ENCODE peak calls at places on chromosomes 1 and 21, in seven cellular contexts. M is endothelial cell; G is epithelial cell of esophagus; I is CD4-positive, alpha-beta T cell; L is brain microvascular endothelial cell; X is natural killer cell; E is BJ. W is an unnamed sample.

GRCh38 chr1:160474392-160475242 is 48.4 kb downstream of the SLAMF6 start:
- DNase-seq in M (no peak), E (no peak), X (no peak), G (no peak), I (no peak), L (no peak), W (no peak)

GRCh38 chr1:101239095-101240040 is 2.5 kb downstream of the S1PR1 start:
- DNase-seq in E (no peak), I (peak), M (no peak), X (peak), L (no peak), G (no peak), W (no peak)

GRCh38 chr1:241630899-241631298 is 9.3 kb downstream of the CHML start:
- DNase-seq in M (no peak), G (no peak), I (no peak), E (no peak), L (no peak), X (no peak), W (no peak)

GRCh38 chr1:198534540-198535413 is 5.7 kb downstream of the ATP6V1G3 start:
- DNase-seq in X (no peak), E (no peak), M (no peak), G (no peak), L (no peak), I (no peak), W (no peak)

GRCh38 chr1:115060501-115060900 is 28.8 kb downstream of the TSPAN2 start:
- DNase-seq in E (no peak), M (no peak), L (no peak), G (peak), I (no peak), X (no peak), W (no peak)

GRCh38 chr1:111204211-111204883 is 3.9 kb upstream of the DENND2D start:
- DNase-seq in I (peak), X (peak), G (peak), E (no peak), M (no peak), L (no peak), W (no peak)

GRCh38 chr1:12409676-12410075 is 179.8 kb downstream of the VPS13D start:
- DNase-seq in X (no peak), I (no peak), L (peak), E (no peak), G (no peak), M (no peak), W (no peak)

GRCh38 chr21:45455321-45456013 is 50.5 kb downstream of the COL18A1 start:
- DNase-seq in E (no peak), G (peak), L (no peak), M (no peak), I (no peak), X (no peak), W (no peak)

GRCh38 chr1:27632387-27633297 is 2.3 kb downstream of the FGR start:
- DNase-seq in M (no peak), E (no peak), X (no peak), L (no peak), G (no peak), I (peak), W (no peak)

GRCh38 chr1:176602388-176603004 is 139.5 kb downstream of the PAPPA2 start:
- DNase-seq in I (no peak), X (no peak), L (no peak), M (no peak), E (no peak), G (no peak), W (no peak)

GRCh38 chr1:4944072-4944471 is 289.7 kb downstream of the AJAP1 start:
- DNase-seq in G (no peak), I (no peak), X (no peak), E (no peak), M (no peak), L (no peak), W (no peak)

GRCh38 chr1:2832506-2833453 is 31.3 kb upstream of the TTC34 start:
- DNase-seq in E (no peak), I (no peak), X (no peak), G (no peak), L (no peak), M (no peak), W (no peak)

GRCh38 chr1:107018445-107018844 is 38.0 kb upstream of the PRMT6 start:
- DNase-seq in I (no peak), G (no peak), E (no peak), X (no peak), M (no peak), L (no peak), W (no peak)
- TF ChIP-seq CTCF in I (no peak), G (no peak), E (no peak), X (no peak), M (no peak), L (no peak), W (no peak)

DNA sequence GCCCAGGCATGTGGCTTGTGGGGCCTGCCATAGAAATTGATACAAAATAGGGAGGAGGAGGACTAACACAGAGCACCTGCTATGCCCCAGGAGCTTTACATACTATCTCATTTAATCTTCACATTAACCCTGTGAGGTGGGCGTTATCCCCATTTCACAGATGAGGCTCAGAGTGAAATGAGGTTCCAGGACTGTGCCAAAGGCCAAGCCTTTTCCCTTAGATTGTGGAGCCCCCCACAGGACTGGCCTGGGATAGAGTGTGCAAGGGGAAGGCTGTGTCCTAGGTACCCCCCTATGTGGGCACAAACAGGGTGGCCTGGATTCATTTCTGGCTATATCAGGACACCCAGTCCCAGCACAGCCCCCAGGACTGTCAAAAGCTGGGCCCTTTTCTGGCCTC is 2.2 kb upstream of the DDOST start:
- DNase-seq in G (no peak), M (no peak), X (no peak), I (no peak), L (no peak), E (no peak), W (no peak)
- TF ChIP-seq CTCF in G (no peak), M (no peak), X (no peak), I (no peak), L (no peak), E (no peak), W (peak)

GRCh38 chr1:16969057-16969609 is 11.3 kb downstream of the MFAP2 start:
- DNase-seq in E (no peak), G (no peak), M (no peak), I (no peak), X (no peak), L (no peak), W (no peak)

GRCh38 chr1:16966282-16966681 is 14.1 kb downstream of the MFAP2 start:
- DNase-seq in G (no peak), X (no peak), I (no peak), M (no peak), E (no peak), L (no peak), W (no peak)

GRCh38 chr1:16968372-16968771 is 12.0 kb downstream of the MFAP2 start:
- DNase-seq in E (no peak), I (no peak), L (no peak), M (no peak), G (no peak), X (no peak), W (no peak)

GRCh38 chr1:16967095-16967567 is 13.3 kb downstream of the MFAP2 start:
- DNase-seq in G (no peak), L (peak), I (no peak), E (no peak), X (no peak), M (no peak), W (no peak)

GRCh38 chr1:16967962-16968361 is 12.5 kb downstream of the MFAP2 start:
- DNase-seq in M (no peak), I (no peak), X (no peak), G (no peak), L (no peak), E (no peak), W (no peak)
- TF ChIP-seq CTCF in M (no peak), I (no peak), X (no peak), G (no peak), L (no peak), E (no peak), W (no peak)

DNA sequence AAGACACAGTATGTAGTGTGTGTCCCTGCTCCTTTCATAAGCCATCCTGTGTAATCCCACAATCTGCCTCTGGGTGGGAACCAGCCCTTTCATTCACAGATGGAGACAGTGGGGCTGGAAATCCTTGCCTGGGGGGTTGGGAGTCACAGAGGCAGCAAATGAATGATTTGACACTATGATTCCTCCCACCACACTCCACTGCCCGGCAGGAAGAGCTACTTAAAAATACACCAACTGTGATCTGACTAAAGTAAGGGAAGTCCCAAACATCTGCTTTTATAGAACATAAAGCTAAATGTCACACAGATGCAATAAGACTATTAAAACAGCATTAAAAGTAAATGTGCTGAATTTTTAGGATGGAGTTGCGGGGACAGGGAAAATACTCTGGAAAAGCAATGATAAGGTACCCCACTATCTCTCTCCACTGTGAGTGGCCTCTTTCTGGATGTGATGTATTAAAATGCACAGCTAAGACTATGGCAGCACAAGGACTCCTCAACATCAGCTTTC is 4.3 kb downstream of the PARP1 start:
- DNase-seq in M (peak), L (peak), I (no peak), X (no peak), G (peak), E (no peak), W (peak)
- TF ChIP-seq CTCF in M (peak), L (peak), I (no peak), X (no peak), G (no peak), E (peak), W (peak)

GRCh38 chr21:44338971-44339910 is at the start of gene CFAP410:
- DNase-seq in I (peak), M (peak), E (peak), L (peak), G (peak), X (peak), W (peak)

GRCh38 chr21:44334637-44335030 is 4.6 kb downstream of the CFAP410 start:
- DNase-seq in E (no peak), X (no peak), M (no peak), G (no peak), I (no peak), L (no peak), W (no peak)

GRCh38 chr21:44335266-44336059 is 3.7 kb downstream of the CFAP410 start:
- DNase-seq in E (no peak), L (no peak), G (no peak), M (no peak), X (no peak), I (no peak), W (no peak)

GRCh38 chr21:44337428-44337827 is 1.8 kb downstream of the CFAP410 start:
- DNase-seq in E (no peak), L (no peak), M (no peak), X (no peak), I (no peak), G (no peak), W (no peak)

GRCh38 chr21:44337941-44338895 is 972 bp downstream of the CFAP410 start:
- DNase-seq in L (peak), X (peak), E (no peak), I (no peak), M (peak), G (peak), W (peak)
- TF ChIP-seq CTCF in L (peak), X (no peak), E (peak), I (no peak), M (no peak), G (peak), W (peak)

DNA sequence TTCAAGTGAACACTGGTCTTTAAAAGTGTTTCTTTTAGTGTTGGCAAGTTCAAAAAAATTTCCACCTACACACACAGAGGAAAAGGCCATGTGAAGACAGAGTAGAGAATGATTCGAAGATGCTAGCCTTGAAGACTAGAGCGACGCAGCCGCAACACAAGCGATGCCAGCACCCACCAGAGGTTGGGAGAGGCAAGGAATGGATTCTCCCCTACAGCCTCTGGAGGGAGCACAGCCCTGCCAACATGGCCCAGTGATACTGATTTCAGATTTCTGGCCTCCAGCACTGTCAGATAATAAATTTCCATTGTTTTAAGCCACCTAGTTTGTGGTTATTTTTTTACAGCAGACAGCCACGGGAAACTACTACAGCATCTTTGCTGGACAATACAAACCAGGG is 6.9 kb upstream of the ADAR start:
- DNase-seq in I (no peak), G (no peak), E (no peak), L (no peak), M (no peak), X (no peak), W (no peak)
- TF ChIP-seq CTCF in I (no peak), G (no peak), E (no peak), L (peak), M (no peak), X (no peak), W (no peak)

DNA sequence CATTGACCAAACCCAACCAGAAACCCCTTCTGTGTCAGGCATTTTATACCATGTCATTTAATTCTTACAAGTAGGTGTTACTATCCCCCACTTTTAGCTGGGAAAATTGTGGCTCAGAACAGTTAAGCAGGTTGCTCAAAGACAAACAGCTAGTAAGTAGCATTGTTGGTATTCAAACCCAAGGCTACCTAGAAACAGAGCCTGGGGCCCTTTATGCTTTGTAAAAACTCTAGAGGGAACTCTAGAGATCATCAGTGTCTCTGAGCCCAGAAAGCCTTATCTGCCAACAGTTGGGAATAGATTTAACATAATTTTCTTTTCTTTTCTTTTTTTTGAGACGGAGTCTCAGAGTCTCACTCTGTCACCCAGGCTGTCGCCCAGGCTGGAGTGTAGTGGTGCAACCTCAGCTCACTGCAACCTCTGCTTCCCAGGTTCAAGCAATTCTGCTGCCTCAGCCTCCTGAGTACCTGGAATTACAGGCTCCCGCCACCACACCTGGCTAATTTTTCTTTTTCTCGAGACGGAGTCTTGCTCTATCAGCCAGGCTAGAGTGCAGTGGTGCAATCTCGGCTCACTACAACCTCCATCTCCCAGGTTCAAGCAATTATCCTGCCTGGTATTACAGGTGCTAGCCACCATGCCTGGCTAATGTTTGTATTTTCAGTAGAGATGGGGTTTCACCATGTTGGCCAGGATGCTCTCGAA is 48.5 kb upstream of the OSBPL9 start:
- DNase-seq in I (no peak), X (no peak), L (no peak), E (no peak), M (no peak), G (no peak), W (peak)
- TF ChIP-seq CTCF in I (no peak), X (no peak), L (no peak), E (no peak), M (no peak), G (no peak), W (no peak)

GRCh38 chr1:162627662-162628296 is 4.5 kb upstream of the DDR2 start:
- DNase-seq in G (peak), I (no peak), L (peak), M (peak), E (no peak), X (no peak), W (peak)
- TF ChIP-seq CTCF in G (peak), I (peak), L (peak), M (peak), E (peak), X (peak), W (peak)

DNA sequence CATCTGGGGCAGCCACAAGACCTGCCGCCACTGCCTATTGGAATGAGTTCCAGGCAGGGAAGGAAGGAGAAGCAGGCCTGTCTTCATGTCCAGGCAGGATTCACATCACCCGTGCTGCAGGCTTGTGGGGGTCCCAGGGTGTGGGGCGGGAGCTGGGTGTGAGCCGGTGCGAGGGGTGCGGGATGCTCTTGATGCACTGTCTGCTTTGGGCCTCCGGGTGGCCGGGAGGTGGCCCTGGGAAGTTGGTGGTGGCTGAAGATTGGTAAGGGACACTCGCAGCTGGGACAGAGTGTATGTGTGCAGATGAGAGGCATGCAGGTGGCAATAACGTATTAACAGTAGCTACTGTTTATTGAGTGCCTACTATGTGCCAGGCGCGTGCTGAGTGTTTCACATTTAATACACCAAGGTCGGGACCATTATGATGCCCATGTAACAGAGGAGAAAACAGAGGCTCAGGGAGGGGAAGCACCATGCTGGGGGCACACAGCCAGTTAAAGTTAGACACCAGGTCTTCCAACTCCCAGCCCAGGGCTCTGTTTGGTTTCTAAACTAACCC is 3.3 kb downstream of the CROCC start:
- DNase-seq in G (no peak), I (no peak), X (no peak), L (no peak), M (no peak), E (no peak), W (no peak)
- TF ChIP-seq CTCF in G (peak), I (no peak), X (no peak), L (peak), M (peak), E (peak), W (peak)